ENCODE peak calls at places on chromosome X, in nine cellular contexts. J, I, N, H, E, V, M, X and C are unnamed samples. For H3K4me1, the result is how much of the 10 kb centered on the place peaks cover.

GRCh38 chrX:39397561-39398200 is 596.4 kb downstream of the MID1IP1 start:
- DNase-seq in N (peak), V (no peak), H (no peak), E (no peak), X (no peak), J (no peak), I (no peak), M (no peak), C (no peak)

GRCh38 chrX:101164766-101165590 is 54.6 kb upstream of the DRP2 start:
- DNase-seq in E (no peak), N (no peak), H (no peak), M (peak), I (no peak), J (peak), X (no peak), V (no peak), C (no peak)

GRCh38 chrX:12971282-12972003 is 3.5 kb upstream of the TMSB4X start:
- DNase-seq in J (no peak), M (no peak), X (no peak), H (peak), V (no peak), E (peak), N (no peak), I (peak), C (peak)

GRCh38 chrX:56233100-56233499 is 944 bp downstream of the KLF8 start:
- DNase-seq in X (no peak), I (no peak), N (peak), J (no peak), V (no peak), M (peak), H (no peak), E (no peak), C (no peak)

GRCh38 chrX:41946973-41947612 is 23.7 kb upstream of the CASK start:
- DNase-seq in H (no peak), J (peak), N (no peak), V (no peak), X (no peak), I (no peak), M (no peak), E (no peak), C (no peak)

GRCh38 chrX:146224442-146224841 is 406.8 kb downstream of the SLITRK2 start:
- DNase-seq in X (no peak), N (no peak), E (no peak), V (no peak), M (no peak), H (no peak), J (peak), I (no peak), C (no peak)

GRCh38 chrX:54306379-54306778 is 51.5 kb downstream of the WNK3 start:
- DNase-seq in E (no peak), H (no peak), N (no peak), V (no peak), X (no peak), M (no peak), J (no peak), I (no peak), C (no peak)

GRCh38 chrX:10628906-10629305 is 8.5 kb upstream of the MID1 start:
- DNase-seq in J (peak), V (no peak), H (no peak), X (no peak), I (no peak), N (no peak), M (no peak), E (no peak), C (no peak)

GRCh38 chrX:13689519-13690211 is 737 bp downstream of the RAB9A start:
- DNase-seq in V (no peak), N (no peak), J (peak), E (peak), X (no peak), M (peak), H (no peak), I (no peak), C (no peak)

GRCh38 chrX:149314031-149314430 is 191.1 kb downstream of the IDS start:
- DNase-seq in I (no peak), J (no peak), M (peak), E (peak), N (peak), X (no peak), V (no peak), H (no peak), C (no peak)

GRCh38 chrX:119698835-119699234 is 5.9 kb upstream of the SEPTIN6 start:
- DNase-seq in J (peak), M (peak), H (no peak), I (no peak), V (peak), X (no peak), E (no peak), N (peak), C (no peak)

GRCh38 chrX:120726294-120726693 is 96.4 kb upstream of the C1GALT1C1 start:
- DNase-seq in I (no peak), E (no peak), J (no peak), V (no peak), N (no peak), H (no peak), X (no peak), M (no peak), C (no peak)
- TF ChIP-seq CTCF in I (no peak), E (no peak), J (no peak), V (no peak), N (no peak), H (no peak), X (no peak), M (no peak), C (no peak)

GRCh38 chrX:66018585-66019309 is 21.1 kb downstream of the VSIG4 start:
- DNase-seq in V (no peak), I (no peak), J (no peak), E (no peak), M (no peak), N (no peak), X (no peak), H (no peak), C (no peak)
- H3K4me1 ChIP-seq in V (under half), I (under half), J (under half), E (under half), M (under half), N (under half), X (under half), H (under half), C (half or more)

GRCh38 chrX:143757375-143757774 is 36.8 kb upstream of the SPANXN2 start:
- DNase-seq in E (no peak), H (no peak), J (no peak), V (no peak), M (no peak), N (no peak), X (no peak), I (no peak), C (no peak)
- H3K4me3 ChIP-seq in E (no peak), H (no peak), J (no peak), V (no peak), M (no peak), N (no peak), X (no peak), I (no peak), C (no peak)

GRCh38 chrX:8971116-8971515 is 62.8 kb downstream of the FAM9B start:
- DNase-seq in X (no peak), N (no peak), E (no peak), J (peak), V (peak), M (peak), H (no peak), I (no peak), C (no peak)
- TF ChIP-seq CTCF in X (no peak), N (no peak), E (peak), J (peak), V (peak), M (no peak), H (peak), I (peak), C (peak)

GRCh38 chrX:107730991-107731766 is 44.4 kb downstream of the TSC22D3 start:
- DNase-seq in J (peak), H (no peak), N (no peak), I (no peak), X (no peak), E (no peak), V (no peak), M (no peak), C (peak)

GRCh38 chrX:107734646-107735045 is 40.9 kb downstream of the TSC22D3 start:
- DNase-seq in N (no peak), M (no peak), J (no peak), E (no peak), X (no peak), V (no peak), H (no peak), I (no peak), C (no peak)

GRCh38 chrX:107731831-107732502 is 43.6 kb downstream of the TSC22D3 start:
- DNase-seq in J (peak), E (peak), X (peak), M (peak), H (peak), N (peak), I (peak), V (no peak), C (peak)

GRCh38 chrX:107736781-107737531 is 38.6 kb downstream of the TSC22D3 start:
- DNase-seq in V (peak), M (no peak), E (no peak), J (peak), N (peak), I (no peak), X (no peak), H (peak), C (peak)

DNA sequence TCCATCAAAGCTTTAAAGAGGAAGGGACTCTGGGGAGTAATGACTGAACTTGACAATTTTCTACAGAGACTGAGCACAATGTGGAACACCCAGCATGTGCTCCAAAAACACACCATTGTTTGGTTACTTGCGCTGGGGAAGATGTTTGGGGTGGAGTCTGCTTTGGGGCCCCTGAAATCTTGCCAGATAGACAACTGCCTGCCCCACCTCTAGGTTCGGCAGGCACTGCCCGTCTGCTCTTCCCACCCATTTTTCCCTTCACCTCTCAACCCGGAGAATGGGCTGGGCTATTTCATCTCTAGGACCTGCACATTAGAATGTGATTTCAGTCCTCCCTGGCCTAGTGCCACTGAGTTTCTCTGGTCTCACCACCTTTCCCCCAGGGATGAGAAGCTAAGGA is 41.9 kb downstream of the TSC22D3 start:
- DNase-seq in I (no peak), J (no peak), X (no peak), V (no peak), M (no peak), E (no peak), N (no peak), H (no peak), C (peak)
- H3K4me1 ChIP-seq in I (under half), J (under half), X (under half), V (under half), M (under half), E (under half), N (half or more), H (half or more), C (under half)

DNA sequence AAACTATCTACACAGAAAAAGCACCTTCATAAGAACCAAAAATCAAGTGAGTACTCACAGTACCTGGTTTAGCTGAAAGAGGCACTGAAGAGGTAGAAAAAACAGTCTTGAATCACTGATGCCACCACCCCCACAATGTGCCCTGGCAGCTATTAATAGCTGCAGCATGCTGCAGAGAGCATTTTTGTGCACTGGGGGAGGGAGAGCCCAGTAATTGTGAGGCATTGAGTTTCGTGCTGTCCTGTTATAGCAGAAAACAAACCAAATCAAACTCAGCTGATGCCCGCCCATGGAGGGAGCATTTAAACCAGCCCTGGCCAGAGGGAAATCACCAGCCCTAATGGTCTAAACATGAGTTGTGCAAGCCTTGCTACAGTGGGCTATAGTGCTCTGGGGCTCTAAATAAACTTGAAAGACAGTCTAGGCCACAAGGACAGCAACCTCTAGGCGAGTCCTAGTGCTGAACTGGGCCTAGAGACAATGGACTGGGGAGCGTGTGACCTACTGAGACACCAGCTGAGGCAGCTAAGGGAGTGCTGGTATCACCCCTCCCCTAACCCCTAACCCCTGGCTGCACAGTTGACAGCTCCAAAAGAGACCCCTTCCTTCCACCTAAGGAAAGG is 106.3 kb upstream of the TMLHE start:
- DNase-seq in I (no peak), X (no peak), J (no peak), E (no peak), N (peak), V (no peak), M (no peak), H (peak), C (no peak)
- H3K4me3 ChIP-seq in I (no peak), X (no peak), J (no peak), E (no peak), N (no peak), V (no peak), M (no peak), H (peak), C (no peak)